ENCODE peak calls at places on chromosomes 11 and 22, in six cellular contexts. U is neuronal stem cell, X is brain microvascular endothelial cell, K is left ventricle myocardium inferior, Q is endodermal cell, W is coronary artery. B is an unnamed sample.
A peak's percentile ranks its signal among the peaks of the same experiment; 100 is the strongest.

GRCh38 chr11:10314199-10315072 is 9.6 kb downstream of the ADM start:
- DNase-seq in U (no peak), X (peak; percentile 61), K (no peak), Q (no peak), W (no peak), B (peak; percentile 67)

GRCh38 chr11:17767914-17768313 is 33.3 kb downstream of the KCNC1 start:
- DNase-seq in U (no peak), X (no peak), K (no peak), Q (no peak), W (no peak), B (no peak)

GRCh38 chr22:23997092-23997491 is 8.2 kb downstream of the GSTT4 start:
- DNase-seq in U (no peak), X (no peak), K (no peak), Q (no peak), W (no peak), B (no peak)

GRCh38 chr11:76318744-76319384 is 62.1 kb downstream of the THAP12 start:
- DNase-seq in U (peak; percentile 81), X (peak; percentile 50), K (peak; percentile 76), Q (peak; percentile 96), W (peak; percentile 80), B (peak; percentile 69)

GRCh38 chr11:73878771-73879170 is 2.0 kb downstream of the PAAF1 start:
- DNase-seq in U (no peak), X (no peak), K (no peak), Q (no peak), W (no peak), B (no peak)

GRCh38 chr22:44147821-44148574 is 32.7 kb upstream of the PARVG start:
- DNase-seq in U (no peak), X (peak; percentile 18), K (no peak), Q (peak; percentile 97), W (no peak), B (peak; percentile 79)

GRCh38 chr11:129652828-129653227 is 162.8 kb upstream of the TMEM45B start:
- DNase-seq in U (no peak), X (peak; percentile 58), K (no peak), Q (no peak), W (no peak), B (peak; percentile 80)

GRCh38 chr11:119144825-119145476 is 3.9 kb upstream of the ABCG4 start:
- DNase-seq in U (peak; percentile 61), X (peak; percentile 67), K (peak; percentile 54), Q (peak; percentile 95), W (no peak), B (peak; percentile 66)

GRCh38 chr11:122695076-122695620 is 39.6 kb downstream of the UBASH3B start:
- DNase-seq in U (no peak), X (no peak), K (no peak), Q (no peak), W (no peak), B (no peak)

GRCh38 chr11:122691751-122692150 is 36.2 kb downstream of the UBASH3B start:
- DNase-seq in U (no peak), X (no peak), K (no peak), Q (no peak), W (no peak), B (no peak)

GRCh38 chr11:122690292-122690691 is 34.8 kb downstream of the UBASH3B start:
- DNase-seq in U (no peak), X (no peak), K (no peak), Q (no peak), W (no peak), B (no peak)

GRCh38 chr11:122692444-122692843 is 36.9 kb downstream of the UBASH3B start:
- DNase-seq in U (no peak), X (no peak), K (no peak), Q (peak; percentile 63), W (no peak), B (no peak)

GRCh38 chr11:122690801-122691649 is 35.5 kb downstream of the UBASH3B start:
- DNase-seq in U (no peak), X (no peak), K (no peak), Q (no peak), W (no peak), B (peak; percentile 68)
- H3K4me3 ChIP-seq in U (no peak overlapping the region), X (no peak overlapping the region), K (peak overlapping the region; percentile 57), Q (no peak overlapping the region), W (peak overlapping the region; percentile 58), B (no peak overlapping the region)

DNA sequence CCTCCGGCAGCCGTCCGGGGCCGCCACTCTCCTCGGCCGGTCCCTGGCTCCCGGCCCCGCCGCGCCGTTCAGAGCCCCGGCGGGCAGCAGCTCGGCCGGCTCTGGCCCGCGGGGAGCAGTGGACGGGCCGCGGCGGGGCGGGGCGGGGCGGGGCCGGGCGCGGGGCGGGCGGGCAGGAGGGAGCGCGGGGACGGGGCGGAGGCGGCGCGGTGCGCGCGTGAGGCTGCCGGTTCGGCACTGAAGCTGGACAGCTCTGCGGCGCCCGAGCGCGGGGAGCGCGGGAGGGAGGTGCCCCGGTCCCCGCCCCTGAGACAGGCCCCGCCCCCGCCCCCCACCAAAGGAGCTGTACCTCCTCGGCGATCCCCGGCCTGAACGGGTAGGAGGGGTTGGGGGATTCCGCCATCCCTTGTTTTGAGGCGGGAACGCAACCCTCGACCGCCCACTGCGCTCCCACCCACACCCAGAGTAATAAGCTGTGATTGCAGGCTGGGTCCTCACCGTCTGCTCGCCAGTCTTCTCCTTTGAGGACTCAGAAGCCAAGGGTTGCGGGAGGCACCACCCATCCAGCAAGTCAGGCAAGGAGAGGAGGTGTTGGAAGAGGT is at the start of gene DRD2:
- DNase-seq in U (peak; percentile 27), X (no peak), K (no peak), Q (peak; percentile 80), W (no peak), B (no peak)
- H3K4me3 ChIP-seq in U (no peak within 1 kb of the TSS), X (no peak within 1 kb of the TSS), K (peak within 1 kb of the TSS; percentile 14), Q (peak within 1 kb of the TSS; percentile 68), W (peak within 1 kb of the TSS; percentile 37), B (no peak within 1 kb of the TSS)

GRCh38 chr11:727281-727701 is 20.0 kb upstream of the TALDO1 start:
- DNase-seq in U (no peak), X (no peak), K (no peak), Q (no peak), W (peak; percentile 74), B (no peak)

GRCh38 chr11:727859-728748 is 19.2 kb upstream of the TALDO1 start:
- DNase-seq in U (peak; percentile 71), X (peak; percentile 53), K (peak; percentile 78), Q (peak; percentile 97), W (peak; percentile 95), B (peak; percentile 87)

GRCh38 chr11:724733-725386 is 18.8 kb downstream of the EPS8L2 start:
- DNase-seq in U (no peak), X (no peak), K (no peak), Q (no peak), W (no peak), B (no peak)

GRCh38 chr11:725624-726202 is 19.7 kb downstream of the EPS8L2 start:
- DNase-seq in U (no peak), X (no peak), K (no peak), Q (peak; percentile 75), W (no peak), B (no peak)

GRCh38 chr11:726278-726915 is 20.4 kb downstream of the EPS8L2 start:
- DNase-seq in U (no peak), X (no peak), K (no peak), Q (peak; percentile 80), W (peak; percentile 77), B (peak; percentile 39)
- H3K4me3 ChIP-seq in U (no peak overlapping the region), X (no peak overlapping the region), K (peak overlapping the region; percentile 53), Q (no peak overlapping the region), W (peak overlapping the region; percentile 59), B (no peak overlapping the region)

DNA sequence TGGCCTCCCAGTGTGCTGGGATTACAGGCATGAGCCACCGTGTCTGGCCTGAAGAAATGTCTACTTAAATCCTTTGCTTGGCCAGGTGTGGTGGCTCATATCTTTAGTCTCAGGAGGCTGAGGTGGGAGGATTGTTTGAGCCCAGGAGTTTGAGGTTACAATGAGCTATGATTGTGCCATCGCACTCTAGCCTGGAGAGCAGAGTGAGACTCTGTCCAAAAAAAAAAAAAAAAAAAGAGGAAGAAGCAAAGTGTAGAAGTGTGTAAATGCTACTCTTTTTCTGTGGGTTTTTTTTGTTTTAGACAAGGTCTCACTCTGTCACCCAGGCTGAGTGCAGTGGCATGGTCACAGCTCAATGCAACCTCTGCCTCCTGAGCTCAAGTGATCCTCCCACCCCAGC is 6.4 kb upstream of the ATG16L2 start:
- DNase-seq in U (no peak), X (no peak), K (no peak), Q (no peak), W (no peak), B (no peak)
- H3K4me3 ChIP-seq in U (no peak overlapping the region), X (no peak overlapping the region), K (no peak overlapping the region), Q (no peak overlapping the region), W (no peak overlapping the region), B (no peak overlapping the region)

B was measured in astrocyte of the spinal cord.